ENCODE peak calls at places on chromosomes 6 and 20, in five cellular contexts. N, A, C, Q and E are unnamed samples.

GRCh38 chr6:140379919-140380318 is 1005.5 kb upstream of the CITED2 start:
- DNase-seq in Q (no peak), A (no peak), N (no peak), C (no peak), E (no peak)

GRCh38 chr20:43914286-43914685 is 366 bp upstream of the TOX2 start:
- DNase-seq in A (no peak), Q (no peak), C (no peak), N (no peak), E (no peak)

GRCh38 chr20:5211803-5212714 is 85.3 kb downstream of the CDS2 start:
- DNase-seq in A (no peak), Q (no peak), N (no peak), C (no peak), E (no peak)

GRCh38 chr20:59676126-59676876 is 72.0 kb downstream of the PHACTR3 start:
- DNase-seq in A (no peak), Q (no peak), N (no peak), C (no peak), E (no peak)

GRCh38 chr6:137868721-137869631 is 1.9 kb downstream of the TNFAIP3 start:
- DNase-seq in C (no peak), Q (no peak), N (no peak), A (no peak), E (no peak)

GRCh38 chr6:111113731-111114438 is 26.6 kb downstream of the SLC16A10 start:
- DNase-seq in N (peak; percentile 72), C (peak; percentile 77), A (no peak), Q (no peak), E (no peak)

GRCh38 chr6:168518867-168519266 is 77.9 kb downstream of the SMOC2 start:
- DNase-seq in N (no peak), Q (no peak), A (no peak), C (no peak), E (no peak)

GRCh38 chr6:35427851-35428321 is 24.3 kb upstream of the FANCE start:
- DNase-seq in A (no peak), N (no peak), Q (no peak), C (peak; percentile 31), E (no peak)

GRCh38 chr6:151869345-151869744 is 61.9 kb downstream of the ESR1 start:
- DNase-seq in Q (no peak), C (peak; percentile 5), N (no peak), A (no peak), E (no peak)

GRCh38 chr20:46293084-46293483 is 15.2 kb downstream of the CDH22 start:
- DNase-seq in N (no peak), Q (no peak), C (peak; percentile 76), A (peak; percentile 44), E (no peak)

GRCh38 chr6:97813881-97814280 is 530.9 kb upstream of the MMS22L start:
- DNase-seq in C (no peak), Q (no peak), A (no peak), N (no peak), E (no peak)

GRCh38 chr20:57317789-57318371 is 11.7 kb upstream of the SPO11 start:
- DNase-seq in Q (no peak), A (no peak), N (no peak), C (no peak), E (no peak)

GRCh38 chr6:39937686-39938333 is 3.5 kb upstream of the MOCS1 start:
- DNase-seq in Q (no peak), A (no peak), C (no peak), N (no peak), E (no peak)

GRCh38 chr6:170298688-170299087 is 7.8 kb upstream of the DLL1 start:
- DNase-seq in A (no peak), N (no peak), C (no peak), Q (no peak), E (no peak)

GRCh38 chr20:63574156-63574828 is at the start of gene HELZ2:
- DNase-seq in C (peak; percentile 67), N (peak; percentile 86), A (peak; percentile 88), Q (peak; percentile 89), E (peak; percentile 92)

GRCh38 chr6:48036316-48036715 is 74.7 kb downstream of the PTCHD4 start:
- DNase-seq in Q (no peak), N (no peak), A (no peak), C (peak; percentile 93), E (no peak)

GRCh38 chr6:56259682-56260081 is 12.3 kb upstream of the COL21A1 start:
- DNase-seq in Q (no peak), C (peak; percentile 76), A (no peak), N (no peak), E (no peak)

GRCh38 chr20:7586481-7586880 is 353.8 kb downstream of the HAO1 start:
- DNase-seq in N (no peak), C (no peak), A (no peak), Q (no peak), E (no peak)

GRCh38 chr6:25014806-25015560 is 79.2 kb upstream of the RIPOR2 start:
- DNase-seq in C (peak; percentile 91), N (no peak), Q (no peak), A (no peak), E (no peak)

GRCh38 chr6:71119560-71119959 is 162.7 kb upstream of the B3GAT2 start:
- DNase-seq in N (no peak), Q (no peak), A (no peak), C (no peak), E (no peak)

GRCh38 chr6:52522655-52523054 is 54.2 kb downstream of the TRAM2 start:
- DNase-seq in Q (no peak), A (no peak), N (no peak), C (no peak), E (no peak)

GRCh38 chr6:154243793-154244768 is 112.5 kb downstream of the IPCEF1 start:
- DNase-seq in N (no peak), Q (no peak), A (no peak), C (no peak), E (no peak)

GRCh38 chr6:27772261-27773001 is 139.8 kb downstream of the OR2B2 start:
- DNase-seq in C (peak; percentile 92), A (peak; percentile 83), Q (peak; percentile 94), N (peak; percentile 92), E (peak; percentile 98)

GRCh38 chr20:38894091-38894847 is 31.9 kb upstream of the FAM83D start:
- DNase-seq in N (no peak), A (peak; percentile 87), C (peak; percentile 6), Q (no peak), E (no peak)

GRCh38 chr6:111806561-111807497 is 66.4 kb downstream of the FYN start:
- DNase-seq in A (no peak), Q (no peak), C (no peak), N (no peak), E (no peak)

GRCh38 chr6:45998524-45998923 is 17.1 kb downstream of the CLIC5 start:
- DNase-seq in C (no peak), N (no peak), Q (no peak), A (no peak), E (no peak)

DNA sequence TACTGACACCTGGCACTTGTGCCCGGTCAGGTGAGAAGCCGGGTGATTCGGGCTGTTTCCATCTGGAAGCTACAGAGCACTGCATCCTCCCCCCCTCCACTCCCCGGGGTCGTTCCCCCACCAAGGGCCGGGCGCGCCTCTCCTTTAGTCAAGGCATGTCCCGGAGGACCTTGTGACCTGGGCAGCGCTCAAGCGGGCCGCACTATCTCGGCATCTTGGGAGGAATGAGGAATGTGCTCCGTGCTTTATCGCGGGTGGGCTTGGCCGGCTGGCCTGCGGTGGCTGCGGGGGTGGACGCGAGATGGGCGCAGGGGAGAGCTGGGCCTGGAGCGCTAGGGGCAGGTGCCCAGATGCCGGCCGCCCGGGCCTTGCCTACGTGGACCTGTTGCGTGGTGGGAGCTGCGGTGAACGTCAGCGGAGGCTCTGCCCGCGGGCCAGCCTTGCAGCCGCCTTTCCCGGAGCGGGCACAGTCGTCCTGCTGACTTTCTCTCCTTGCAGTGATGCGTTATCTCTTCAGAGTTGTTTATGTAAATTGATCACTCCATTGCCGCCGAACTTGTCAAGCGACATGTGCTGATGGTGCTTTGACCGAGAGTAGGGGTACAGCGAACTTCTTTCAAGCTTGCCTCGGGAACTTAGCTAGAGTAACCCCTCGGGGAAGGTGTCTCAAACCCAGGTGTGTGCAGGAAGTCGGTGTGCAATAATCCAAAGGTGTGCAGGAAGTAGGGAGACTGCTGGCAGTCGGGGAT is 1.1 kb downstream of the LRRC1 start:
- DNase-seq in C (peak; percentile 19), N (peak; percentile 65), Q (peak; percentile 73), A (no peak), E (peak; percentile 85)
- H3K27ac ChIP-seq in C (no peak overlapping the region), N (peak overlapping the region; percentile 65), Q (peak overlapping the region; percentile 72), A (no peak overlapping the region), E (peak overlapping the region; percentile 83)

GRCh38 chr6:2133718-2134310 is 111.6 kb downstream of the GMDS start:
- DNase-seq in A (no peak), C (no peak), Q (no peak), N (no peak), E (no peak)
- H3K27ac ChIP-seq in A (no peak overlapping the region), C (no peak overlapping the region), Q (no peak overlapping the region), N (no peak overlapping the region), E (no peak overlapping the region)

DNA sequence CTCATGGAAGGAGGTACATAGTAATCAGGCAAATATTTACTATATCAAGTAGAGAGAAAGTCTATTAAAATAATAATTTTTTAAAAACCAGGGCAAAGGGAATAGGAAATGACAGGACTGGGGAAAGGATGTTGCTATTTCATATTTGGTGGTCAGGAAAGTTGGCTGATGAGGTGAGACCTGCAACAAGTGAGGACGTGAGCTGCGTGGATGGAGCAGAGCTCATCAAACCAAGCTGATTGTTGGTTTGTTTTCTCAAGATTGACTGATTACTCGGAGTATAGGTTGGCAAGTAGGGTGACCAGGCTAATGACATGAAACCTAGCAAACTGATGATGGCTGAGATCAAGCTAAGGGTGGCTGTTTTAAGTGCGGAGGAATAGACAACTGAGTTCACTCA is 6.0 kb downstream of the GJA1 start:
- DNase-seq in N (no peak), A (no peak), Q (no peak), C (no peak), E (no peak)
- H3K27ac ChIP-seq in N (peak overlapping the region; percentile 39), A (no peak overlapping the region), Q (no peak overlapping the region), C (no peak overlapping the region), E (no peak overlapping the region)

GRCh38 chr6:8027965-8028651 is 36.1 kb downstream of the BLOC1S5 start:
- DNase-seq in Q (no peak), C (peak; percentile 61), N (no peak), A (no peak), E (no peak)
- H3K27ac ChIP-seq in Q (no peak overlapping the region), C (no peak overlapping the region), N (no peak overlapping the region), A (no peak overlapping the region), E (no peak overlapping the region)